ENCODE peak calls at places on chromosomes 1 and 21, in seven cellular contexts. N is posterior vena cava; W is NCI-H774; E is glomerular endothelial cell; T is GF-D8; S is activated CD8-positive, alpha-beta memory T cell treated with anti-CD3 and anti-CD28 coated beads for 24 hours; L is NCI-H446 treated with DMSO at 0.1 percent for 48 hours. F is an unnamed sample.

GRCh38 chr1:36156329-36157114 is 562 bp downstream of the MAP7D1 start:
- DNase-seq in W (peak), S (peak), T (no peak), E (no peak), L (no peak), N (peak), F (peak)

GRCh38 chr1:52651904-52652303 is 18.9 kb downstream of the SHISAL2A start:
- DNase-seq in W (no peak), N (no peak), S (no peak), L (no peak), E (no peak), T (no peak), F (no peak)

GRCh38 chr1:192579319-192579738 is 3.8 kb downstream of the RGS1 start:
- DNase-seq in S (no peak), L (no peak), N (no peak), E (no peak), T (no peak), W (no peak), F (no peak)

GRCh38 chr1:41880951-41881885 is 37.5 kb downstream of the HIVEP3 start:
- DNase-seq in S (no peak), W (no peak), L (no peak), E (no peak), N (no peak), T (no peak), F (no peak)

GRCh38 chr21:43772368-43772870 is 3.7 kb downstream of the CSTB start:
- DNase-seq in E (no peak), N (no peak), S (no peak), T (no peak), L (no peak), W (no peak), F (no peak)

GRCh38 chr1:154191990-154192450 is at the start of gene TPM3:
- DNase-seq in E (no peak), T (no peak), N (no peak), L (no peak), W (no peak), S (no peak), F (no peak)

GRCh38 chr1:182855886-182856285 is 16.7 kb downstream of the DHX9 start:
- DNase-seq in L (no peak), N (no peak), W (no peak), S (no peak), E (no peak), T (no peak), F (no peak)

GRCh38 chr1:3822421-3822820 is 26.1 kb upstream of the LRRC47 start:
- DNase-seq in N (no peak), W (no peak), E (no peak), L (no peak), S (no peak), T (no peak), F (no peak)

GRCh38 chr1:214525535-214526019 is 25.8 kb downstream of the PTPN14 start:
- DNase-seq in E (no peak), N (no peak), T (no peak), L (no peak), W (no peak), S (no peak), F (no peak)

GRCh38 chr1:89673251-89673650 is 40.3 kb downstream of the LRRC8C start:
- DNase-seq in L (no peak), E (no peak), S (no peak), N (no peak), W (no peak), T (no peak), F (no peak)

GRCh38 chr1:42529724-42530161 is 66.7 kb downstream of the CCDC30 start:
- DNase-seq in N (no peak), W (no peak), E (no peak), L (no peak), T (no peak), S (no peak), F (no peak)

GRCh38 chr1:151681921-151682320 is 34.7 kb downstream of the CELF3 start:
- DNase-seq in W (no peak), S (no peak), N (no peak), E (no peak), L (no peak), T (no peak), F (no peak)

GRCh38 chr1:3453891-3454810 is at the start of gene ARHGEF16:
- DNase-seq in W (peak), T (peak), S (peak), L (no peak), E (no peak), N (no peak), F (peak)

GRCh38 chr1:219782311-219782710 is 146.0 kb downstream of the SLC30A10 start:
- DNase-seq in N (no peak), E (no peak), S (no peak), T (no peak), W (no peak), L (no peak), F (no peak)

GRCh38 chr1:19752083-19752696 is 47.5 kb downstream of the TMCO4 start:
- DNase-seq in S (no peak), E (no peak), L (no peak), T (no peak), N (no peak), W (no peak), F (no peak)

GRCh38 chr1:182299728-182300581 is 91.6 kb downstream of the GLUL start:
- DNase-seq in N (no peak), L (no peak), W (no peak), E (no peak), S (no peak), T (peak), F (peak)

GRCh38 chr1:8425781-8426161 is 107.9 kb downstream of the SLC45A1 start:
- DNase-seq in L (no peak), T (no peak), S (no peak), W (no peak), E (no peak), N (no peak), F (no peak)

GRCh38 chr21:38289697-38290096 is 32.9 kb downstream of the KCNJ15 start:
- DNase-seq in T (peak), W (no peak), E (no peak), S (no peak), L (no peak), N (no peak), F (peak)

GRCh38 chr21:28230559-28230958 is 762.1 kb downstream of the LTN1 start:
- DNase-seq in N (no peak), T (no peak), E (peak), W (no peak), S (no peak), L (no peak), F (no peak)

GRCh38 chr1:238177960-238178359 is 287.2 kb upstream of the ZP4 start:
- DNase-seq in W (no peak), E (no peak), L (no peak), T (no peak), S (no peak), N (no peak), F (no peak)

GRCh38 chr21:41975391-41976272 is 21.8 kb upstream of the C2CD2 start:
- DNase-seq in W (no peak), S (peak), T (no peak), N (peak), E (no peak), L (no peak), F (no peak)

GRCh38 chr1:227729881-227730629 is 5.0 kb downstream of the JMJD4 start:
- DNase-seq in T (no peak), S (peak), L (peak), N (peak), W (no peak), E (no peak), F (no peak)

F was measured in lung.